ENCODE peak calls at places on chromosomes 12 and 14, in nine cellular contexts. F, Y, N, M, A, S, I, E and X are unnamed samples.

GRCh38 chr12:67269632-67270578 is 747 bp downstream of the CAND1 start:
- DNase-seq in S (peak; percentile 84), M (peak; percentile 41), E (peak; percentile 45), I (peak; percentile 30), A (peak; percentile 65), N (peak; percentile 79), F (peak; percentile 57), Y (peak; percentile 24), X (peak; percentile 66)

GRCh38 chr14:87522575-87522974 is 470.4 kb downstream of the GALC start:
- DNase-seq in A (no peak), N (no peak), E (no peak), Y (no peak), I (no peak), M (no peak), S (peak; percentile 33), F (no peak), X (no peak)

GRCh38 chr14:64800000-64800399 is 79.7 kb downstream of the SPTB start:
- DNase-seq in A (no peak), N (no peak), F (no peak), S (peak; percentile 45), Y (peak; percentile 54), M (no peak), I (peak; percentile 20), E (no peak), X (no peak)

GRCh38 chr12:67788118-67788517 is 139.6 kb downstream of the DYRK2 start:
- DNase-seq in S (no peak), E (no peak), Y (no peak), F (no peak), M (no peak), I (no peak), N (no peak), A (no peak), X (no peak)

GRCh38 chr12:111777345-111778045 is 10.8 kb downstream of the ALDH2 start:
- DNase-seq in M (no peak), I (no peak), A (no peak), F (peak; percentile 90), N (peak; percentile 69), E (no peak), S (no peak), Y (no peak), X (no peak)

GRCh38 chr12:11623382-11623781 is 26.1 kb upstream of the ETV6 start:
- DNase-seq in I (no peak), M (no peak), N (no peak), F (no peak), Y (peak; percentile 34), A (no peak), E (no peak), S (no peak), X (no peak)

GRCh38 chr12:111451649-111452129 is 46.0 kb downstream of the SH2B3 start:
- DNase-seq in F (peak; percentile 19), Y (peak; percentile 59), I (peak; percentile 69), A (no peak), E (no peak), M (no peak), N (peak; percentile 22), S (peak; percentile 39), X (peak; percentile 1)

GRCh38 chr14:94768521-94769412 is 1.1 kb downstream of the GSC start:
- DNase-seq in F (no peak), Y (peak; percentile 12), E (no peak), I (no peak), S (peak; percentile 69), N (peak; percentile 77), M (peak; percentile 10), A (no peak), X (no peak)

GRCh38 chr14:22174412-22174811 is 414.6 kb downstream of the DAD1 start:
- DNase-seq in Y (no peak), A (no peak), S (no peak), I (no peak), M (no peak), E (no peak), F (no peak), N (no peak), X (no peak)

GRCh38 chr12:93336344-93336743 is 41.4 kb upstream of the NUDT4 start:
- DNase-seq in E (no peak), F (no peak), Y (peak; percentile 35), S (peak; percentile 42), M (peak; percentile 10), I (no peak), N (no peak), A (no peak), X (no peak)

GRCh38 chr14:100547633-100548294 is 39.5 kb downstream of the BEGAIN start:
- DNase-seq in N (peak; percentile 81), E (no peak), F (no peak), M (no peak), S (no peak), A (no peak), I (peak; percentile 59), Y (peak; percentile 68), X (no peak)

GRCh38 chr12:49089831-49090773 is 4.5 kb downstream of the DHH start:
- DNase-seq in Y (peak; percentile 43), E (peak; percentile 36), M (peak; percentile 36), I (peak; percentile 36), A (no peak), F (no peak), N (no peak), S (peak; percentile 74), X (no peak)

GRCh38 chr12:99960312-99960711 is 24.4 kb downstream of the ANKS1B start:
- DNase-seq in Y (no peak), F (no peak), E (no peak), A (no peak), S (no peak), M (no peak), I (no peak), N (no peak), X (no peak)

GRCh38 chr14:74952195-74952665 is 3.2 kb downstream of the PGF start:
- DNase-seq in A (no peak), F (no peak), S (no peak), I (no peak), M (no peak), Y (no peak), N (no peak), E (no peak), X (no peak)

GRCh38 chr12:31950088-31950487 is 9.1 kb upstream of the RESF1 start:
- DNase-seq in S (no peak), F (no peak), N (no peak), A (no peak), I (no peak), Y (no peak), M (no peak), E (no peak), X (no peak)

GRCh38 chr12:47802312-47802711 is 17.4 kb downstream of the HDAC7 start:
- DNase-seq in I (no peak), M (no peak), N (no peak), E (no peak), S (peak; percentile 46), Y (no peak), F (no peak), A (no peak), X (no peak)
- TF ChIP-seq CTCF in I (peak; percentile 17), M (peak; percentile 46), N (no peak), E (peak; percentile 15), S (peak; percentile 50), Y (peak; percentile 30), F (no peak), A (no peak), X (peak; percentile 22)

GRCh38 chr12:107917912-107918800 is 143.7 kb downstream of the ASCL4 start:
- DNase-seq in F (no peak), Y (peak; percentile 3), M (no peak), N (no peak), A (no peak), I (peak; percentile 5), E (no peak), S (peak; percentile 69), X (no peak)

GRCh38 chr12:107914460-107914977 is 140.0 kb downstream of the ASCL4 start:
- DNase-seq in I (no peak), N (no peak), F (no peak), A (no peak), M (no peak), S (no peak), E (no peak), Y (no peak), X (no peak)

GRCh38 chr12:107906719-107907118 is 132.2 kb downstream of the ASCL4 start:
- DNase-seq in I (no peak), F (no peak), Y (no peak), A (no peak), N (no peak), E (no peak), M (no peak), S (no peak), X (no peak)

GRCh38 chr12:107912421-107913004 is 138.0 kb downstream of the ASCL4 start:
- DNase-seq in I (no peak), Y (peak; percentile 8), A (peak; percentile 65), F (peak; percentile 55), M (peak; percentile 63), N (peak; percentile 65), E (peak; percentile 37), S (peak; percentile 81), X (no peak)
- TF ChIP-seq CTCF in I (peak; percentile 26), Y (peak; percentile 45), A (no peak), F (peak; percentile 69), M (peak; percentile 74), N (no peak), E (peak; percentile 54), S (peak; percentile 86), X (peak; percentile 79)

DNA sequence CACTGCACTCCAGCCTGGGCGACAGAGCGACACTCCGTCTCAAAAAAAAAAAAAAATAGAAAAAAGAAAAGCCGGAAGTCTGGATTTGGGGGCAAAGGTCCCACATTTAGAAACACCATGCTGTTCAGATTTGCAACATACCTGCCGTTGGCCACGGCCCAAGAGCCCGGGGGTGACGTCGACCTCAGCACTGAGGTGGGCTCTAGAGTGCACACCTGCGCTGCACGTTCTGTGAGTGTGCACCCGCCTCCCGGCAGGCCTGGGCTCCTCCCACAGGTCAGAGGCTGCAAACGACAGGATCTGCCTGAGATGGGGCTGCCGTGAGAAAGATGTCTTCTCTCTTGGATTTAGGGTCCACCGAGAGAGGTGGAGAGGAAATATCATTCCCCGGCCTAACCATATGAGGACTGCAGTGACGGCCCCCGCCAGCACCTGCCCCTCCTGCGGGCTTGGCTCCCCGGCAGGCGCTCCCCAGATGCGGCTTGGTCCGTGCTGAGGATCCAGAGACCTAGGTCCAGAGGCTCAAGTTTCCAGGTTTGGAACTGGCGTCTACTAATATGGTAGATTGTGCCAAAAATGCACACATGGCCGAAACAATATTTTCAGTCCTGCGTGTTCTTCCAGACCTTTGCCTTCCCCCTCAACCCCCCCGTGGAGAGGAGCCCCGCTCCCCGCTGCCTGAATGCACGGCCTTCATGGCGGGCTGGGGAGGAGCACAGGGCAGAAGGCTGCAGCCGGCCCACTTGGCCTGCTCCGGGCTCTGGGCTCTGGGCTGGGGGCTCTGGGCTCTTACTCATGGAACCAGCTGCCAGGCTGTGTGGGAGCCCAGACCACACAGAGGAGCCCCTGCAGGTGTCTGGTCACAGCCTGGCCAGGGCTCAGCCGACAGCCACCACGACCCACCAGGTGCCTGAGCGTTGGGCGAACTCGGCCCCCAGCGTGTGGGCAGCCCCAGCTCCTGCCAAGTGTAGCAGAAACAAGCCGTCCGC is 58.8 kb upstream of the FBRSL1 start:
- DNase-seq in A (no peak), Y (no peak), N (no peak), F (no peak), S (no peak), E (no peak), M (no peak), I (no peak), X (no peak)
- TF ChIP-seq CTCF in A (no peak), Y (no peak), N (no peak), F (no peak), S (no peak), E (no peak), M (no peak), I (no peak), X (no peak)

GRCh38 chr12:8075935-8076334 is 6.1 kb upstream of the NECAP1 start:
- DNase-seq in M (no peak), Y (no peak), F (no peak), A (no peak), I (no peak), E (no peak), S (no peak), N (no peak), X (no peak)
- TF ChIP-seq CTCF in M (no peak), Y (no peak), F (no peak), A (no peak), I (no peak), E (no peak), S (no peak), N (no peak), X (no peak)